ENCODE peak calls at places on chromosome 11, in four cellular contexts. One of them, this sample, is unnamed.

GRCh38 chr11:116596346-116597260 is 176.2 kb downstream of the BUD13 start:
- DNase-seq in HS-27A: no peak
- DNase-seq in NCI-H1105: no peak
- DNase-seq in IMR-90: no peak
- DNase-seq in this sample: no peak

GRCh38 chr11:22927793-22928192 is 67.5 kb upstream of the CCDC179 start:
- DNase-seq in IMR-90: no peak
- DNase-seq in NCI-H1105: no peak
- DNase-seq in HS-27A: no peak
- DNase-seq in this sample: no peak

GRCh38 chr11:20479399-20479974 is 92.0 kb downstream of the PRMT3 start:
- DNase-seq in NCI-H1105: no peak
- DNase-seq in HS-27A: no peak
- DNase-seq in IMR-90: no peak
- DNase-seq in this sample: no peak

GRCh38 chr11:11363674-11364073 is 10.6 kb upstream of the CSNK2A3 start:
- DNase-seq in NCI-H1105: no peak
- DNase-seq in IMR-90: no peak
- DNase-seq in HS-27A: no peak
- DNase-seq in this sample: no peak

GRCh38 chr11:118938491-118939411 is 13.0 kb upstream of the BCL9L start:
- DNase-seq in HS-27A: no peak
- DNase-seq in NCI-H1105: no peak
- DNase-seq in IMR-90: peak
- DNase-seq in this sample: no peak

GRCh38 chr11:2725367-2726300 is 25.8 kb upstream of the KCNQ1OT1 start:
- DNase-seq in IMR-90: peak
- DNase-seq in HS-27A: no peak
- DNase-seq in NCI-H1105: no peak
- DNase-seq in this sample: no peak

GRCh38 chr11:44911031-44911814 is 39.5 kb downstream of the TP53I11 start:
- DNase-seq in IMR-90: peak
- DNase-seq in HS-27A: peak
- DNase-seq in NCI-H1105: peak
- DNase-seq in this sample: peak

GRCh38 chr11:26839911-26840705 is 118.2 kb upstream of the SLC5A12 start:
- DNase-seq in NCI-H1105: no peak
- DNase-seq in IMR-90: no peak
- DNase-seq in HS-27A: no peak
- DNase-seq in this sample: no peak

GRCh38 chr11:74307409-74307808 is 4.0 kb downstream of the P4HA3 start:
- DNase-seq in HS-27A: no peak
- DNase-seq in NCI-H1105: no peak
- DNase-seq in IMR-90: peak
- DNase-seq in this sample: peak

GRCh38 chr11:95228081-95228859 is 2.7 kb downstream of the SESN3 start:
- DNase-seq in NCI-H1105: no peak
- DNase-seq in IMR-90: no peak
- DNase-seq in HS-27A: no peak
- DNase-seq in this sample: no peak

GRCh38 chr11:12274056-12274455 is 103.3 kb upstream of the PARVA start:
- DNase-seq in HS-27A: no peak
- DNase-seq in IMR-90: no peak
- DNase-seq in NCI-H1105: no peak
- DNase-seq in this sample: no peak

GRCh38 chr11:5689551-5689983 is at the start of gene TRIM22:
- DNase-seq in HS-27A: no peak
- DNase-seq in NCI-H1105: no peak
- DNase-seq in IMR-90: peak
- DNase-seq in this sample: peak

GRCh38 chr11:128474036-128474874 is 113.1 kb downstream of the ETS1 start:
- DNase-seq in HS-27A: no peak
- DNase-seq in NCI-H1105: no peak
- DNase-seq in IMR-90: no peak
- DNase-seq in this sample: peak

GRCh38 chr11:105719073-105719846 is 109.4 kb downstream of the GRIA4 start:
- DNase-seq in NCI-H1105: no peak
- DNase-seq in IMR-90: peak
- DNase-seq in HS-27A: peak
- DNase-seq in this sample: peak

GRCh38 chr11:87351671-87352070 is 313.9 kb downstream of the TMEM135 start:
- DNase-seq in NCI-H1105: no peak
- DNase-seq in HS-27A: no peak
- DNase-seq in IMR-90: no peak
- DNase-seq in this sample: no peak

GRCh38 chr11:130103296-130103814 is 33.7 kb downstream of the APLP2 start:
- DNase-seq in IMR-90: peak
- DNase-seq in NCI-H1105: no peak
- DNase-seq in HS-27A: peak
- DNase-seq in this sample: peak

GRCh38 chr11:58059011-58059358 is 28.2 kb downstream of the OR6Q1 start:
- DNase-seq in NCI-H1105: no peak
- DNase-seq in HS-27A: peak
- DNase-seq in IMR-90: peak
- DNase-seq in this sample: peak

GRCh38 chr11:119108151-119108856 is 1.2 kb downstream of the C2CD2L start:
- DNase-seq in HS-27A: no peak
- DNase-seq in NCI-H1105: peak
- DNase-seq in IMR-90: peak
- DNase-seq in this sample: peak

GRCh38 chr11:86140334-86140733 is 71.5 kb upstream of the PICALM start:
- DNase-seq in NCI-H1105: no peak
- DNase-seq in IMR-90: no peak
- DNase-seq in HS-27A: no peak
- DNase-seq in this sample: no peak

GRCh38 chr11:78560826-78561484 is 13.7 kb downstream of the NARS2 start:
- DNase-seq in IMR-90: no peak
- DNase-seq in HS-27A: no peak
- DNase-seq in NCI-H1105: no peak
- DNase-seq in this sample: peak

GRCh38 chr11:103871923-103872551 is 164.4 kb upstream of the DDI1 start:
- DNase-seq in NCI-H1105: no peak
- DNase-seq in HS-27A: no peak
- DNase-seq in IMR-90: no peak
- DNase-seq in this sample: no peak

GRCh38 chr11:27934830-27935145 is 173.2 kb downstream of the KIF18A start:
- DNase-seq in IMR-90: peak
- DNase-seq in NCI-H1105: no peak
- DNase-seq in HS-27A: peak
- DNase-seq in this sample: peak

GRCh38 chr11:12156301-12157140 is 46.1 kb downstream of the MICAL2 start:
- DNase-seq in IMR-90: no peak
- DNase-seq in NCI-H1105: no peak
- DNase-seq in HS-27A: no peak
- DNase-seq in this sample: no peak

GRCh38 chr11:35619030-35619753 is 932 bp downstream of the FJX1 start:
- DNase-seq in IMR-90: peak
- DNase-seq in NCI-H1105: peak
- DNase-seq in HS-27A: no peak
- DNase-seq in this sample: peak

GRCh38 chr11:88384004-88384677 is 46.6 kb upstream of the CTSC start:
- DNase-seq in NCI-H1105: no peak
- DNase-seq in HS-27A: no peak
- DNase-seq in IMR-90: peak
- DNase-seq in this sample: peak

GRCh38 chr11:1458340-1459218 is 28.0 kb downstream of the MOB2 start:
- DNase-seq in NCI-H1105: peak
- DNase-seq in IMR-90: peak
- DNase-seq in HS-27A: no peak
- DNase-seq in this sample: peak

GRCh38 chr11:86370922-86371614 is 3.6 kb upstream of the CCDC81 start:
- DNase-seq in HS-27A: peak
- DNase-seq in NCI-H1105: no peak
- DNase-seq in IMR-90: peak
- DNase-seq in this sample: peak

GRCh38 chr11:2446590-2447252 is 1.9 kb downstream of the KCNQ1 start:
- DNase-seq in IMR-90: no peak
- DNase-seq in HS-27A: no peak
- DNase-seq in NCI-H1105: no peak
- DNase-seq in this sample: no peak

GRCh38 chr11:65743928-65744698 is 23.5 kb upstream of the RNASEH2C start:
- DNase-seq in HS-27A: no peak
- DNase-seq in IMR-90: no peak
- DNase-seq in NCI-H1105: no peak
- DNase-seq in this sample: peak

GRCh38 chr11:62556102-62556871 is 9.7 kb upstream of the AHNAK start:
- DNase-seq in NCI-H1105: no peak
- DNase-seq in IMR-90: peak
- DNase-seq in HS-27A: peak
- DNase-seq in this sample: peak

GRCh38 chr11:70168405-70168754 is 34.7 kb upstream of the FADD start:
- DNase-seq in IMR-90: no peak
- DNase-seq in NCI-H1105: no peak
- DNase-seq in HS-27A: no peak
- DNase-seq in this sample: no peak

GRCh38 chr11:45900916-45901617 is 6.0 kb downstream of the FREY1 start:
- DNase-seq in HS-27A: no peak
- DNase-seq in NCI-H1105: peak
- DNase-seq in IMR-90: no peak
- DNase-seq in this sample: no peak

GRCh38 chr11:111452817-111453607 is 59.2 kb downstream of the BTG4 start:
- DNase-seq in HS-27A: no peak
- DNase-seq in IMR-90: no peak
- DNase-seq in NCI-H1105: no peak
- DNase-seq in this sample: no peak